ENCODE peak calls at places on chromosomes 1 and 21, in eight cellular contexts. V, H, M, J, R, O, I and U are unnamed samples.
A peak's percentile ranks its signal among the peaks of the same experiment; 100 is the strongest.

GRCh38 chr21:28699591-28700259 is 293.0 kb downstream of the LTN1 start:
- DNase-seq in I (no peak), J (no peak), M (no peak), H (no peak), R (no peak), O (no peak), V (no peak), U (no peak)

GRCh38 chr21:44773291-44773932 is 28.2 kb downstream of the UBE2G2 start:
- DNase-seq in I (no peak), R (no peak), M (peak; percentile 24), O (no peak), J (no peak), H (peak; percentile 51), V (no peak), U (no peak)

GRCh38 chr1:41954533-41954944 is 35.8 kb upstream of the HIVEP3 start:
- DNase-seq in M (peak; percentile 21), H (no peak), R (no peak), V (no peak), O (peak; percentile 80), I (no peak), J (peak; percentile 45), U (no peak)

GRCh38 chr1:247360991-247361721 is 29.5 kb upstream of the ZNF496 start:
- DNase-seq in H (no peak), J (no peak), O (no peak), V (no peak), R (peak; percentile 70), M (no peak), I (peak; percentile 31), U (peak; percentile 18)

GRCh38 chr1:156245451-156246232 is 2.2 kb downstream of the PAQR6 start:
- DNase-seq in I (peak; percentile 42), J (no peak), M (peak; percentile 55), V (no peak), H (peak; percentile 84), O (no peak), R (no peak), U (peak; percentile 32)

GRCh38 chr1:235442788-235443429 is 61.3 kb downstream of the B3GALNT2 start:
- DNase-seq in R (no peak), M (no peak), I (no peak), H (no peak), J (peak; percentile 48), O (peak; percentile 15), V (no peak), U (peak; percentile 76)

GRCh38 chr1:203185061-203185461 is 1.4 kb downstream of the CHI3L1 start:
- DNase-seq in I (no peak), V (no peak), O (no peak), H (no peak), M (no peak), R (no peak), J (no peak), U (no peak)

GRCh38 chr1:52904590-52905375 is 16.8 kb downstream of the ECHDC2 start:
- DNase-seq in R (no peak), I (no peak), J (peak; percentile 76), O (peak; percentile 10), H (no peak), V (no peak), M (peak; percentile 35), U (peak; percentile 24)

GRCh38 chr1:3774503-3775247 is 2.1 kb downstream of the SMIM1 start:
- DNase-seq in R (peak; percentile 56), J (peak; percentile 74), V (no peak), H (no peak), I (no peak), O (no peak), M (no peak), U (peak; percentile 90)

GRCh38 chr21:42262826-42263225 is 43.9 kb downstream of the ABCG1 start:
- DNase-seq in M (peak; percentile 89), O (no peak), H (no peak), J (peak; percentile 80), R (peak; percentile 34), V (peak; percentile 85), I (peak; percentile 79), U (no peak)

GRCh38 chr1:92091625-92092024 is 11.5 kb downstream of the BTBD8 start:
- DNase-seq in H (no peak), I (no peak), O (no peak), J (no peak), R (no peak), V (no peak), M (no peak), U (no peak)

GRCh38 chr1:67979532-67979931 is 70.9 kb downstream of the DIRAS3 start:
- DNase-seq in R (no peak), I (no peak), V (no peak), H (no peak), J (no peak), O (no peak), M (no peak), U (no peak)

GRCh38 chr1:3241673-3242407 is 172.8 kb downstream of the PRDM16 start:
- DNase-seq in I (no peak), V (no peak), O (no peak), M (no peak), H (no peak), J (no peak), R (no peak), U (no peak)

GRCh38 chr21:26811031-26811430 is 34.2 kb downstream of the ADAMTS1 start:
- DNase-seq in O (no peak), M (no peak), R (no peak), H (no peak), I (no peak), J (no peak), V (no peak), U (no peak)

GRCh38 chr1:220874201-220874655 is 5.0 kb upstream of the HLX start:
- DNase-seq in V (no peak), R (no peak), H (peak; percentile 78), I (peak; percentile 35), J (no peak), O (peak; percentile 16), M (peak; percentile 55), U (peak; percentile 66)

DNA sequence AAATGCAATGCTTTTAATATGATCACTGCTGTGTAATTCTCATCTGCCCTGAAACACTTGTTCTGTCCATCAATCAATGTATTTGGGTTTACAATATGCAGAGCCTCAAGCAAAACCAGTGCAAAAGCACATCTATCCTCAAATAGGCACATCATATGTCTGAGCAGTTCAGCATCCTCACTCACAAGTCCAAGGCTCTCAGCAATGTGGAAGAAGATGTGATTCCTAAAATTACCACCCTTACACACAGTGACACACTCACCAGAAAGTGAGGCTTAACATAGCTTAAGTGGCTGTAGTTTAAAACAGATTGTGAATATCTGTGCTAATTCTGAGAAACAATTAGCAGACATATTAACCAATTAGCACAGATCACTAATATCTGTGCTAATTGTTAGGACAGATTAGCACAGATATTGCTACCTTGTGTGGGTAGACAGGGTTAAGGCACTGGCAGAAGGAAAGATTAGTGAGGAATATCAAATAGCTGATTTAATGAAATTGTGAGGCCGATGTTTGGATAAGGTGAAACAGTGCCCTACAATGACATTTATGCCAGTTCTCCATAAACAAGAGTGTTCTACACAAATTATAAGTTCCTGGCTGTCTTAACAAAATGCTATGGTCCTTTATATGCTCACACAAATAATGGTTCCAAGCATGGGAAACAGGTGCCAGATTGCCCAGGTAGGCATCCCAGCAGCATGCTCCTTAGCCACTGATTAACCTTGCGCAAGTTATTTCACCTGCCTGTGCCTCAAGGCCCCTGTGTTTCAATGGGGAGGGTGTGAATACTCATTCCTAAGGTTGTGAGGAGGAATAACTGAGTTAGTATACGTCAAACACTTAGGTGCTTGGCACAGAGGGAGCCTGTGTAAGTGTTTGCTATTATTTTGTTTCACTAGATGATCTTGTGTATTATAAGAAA is 41.7 kb downstream of the MRPL39 start:
- DNase-seq in V (no peak), I (no peak), M (no peak), R (no peak), J (no peak), H (no peak), O (no peak), U (no peak)
- TF ChIP-seq POLR2A in V (no peak), I (no peak), M (no peak), R (no peak), J (no peak), H (no peak), O (no peak), U (no peak)

GRCh38 chr1:94324168-94324544 is 86.8 kb upstream of the ARHGAP29 start:
- DNase-seq in H (no peak), J (no peak), O (no peak), V (no peak), M (no peak), R (no peak), I (no peak), U (no peak)

GRCh38 chr1:94326329-94326728 is 88.9 kb upstream of the ARHGAP29 start:
- DNase-seq in O (no peak), M (no peak), R (no peak), J (no peak), I (no peak), H (no peak), V (no peak), U (no peak)

GRCh38 chr1:94323311-94324167 is 86.2 kb upstream of the ARHGAP29 start:
- DNase-seq in V (no peak), R (no peak), M (no peak), I (no peak), H (no peak), O (no peak), J (no peak), U (no peak)

GRCh38 chr1:94327001-94327685 is 89.8 kb upstream of the ARHGAP29 start:
- DNase-seq in R (no peak), O (peak; percentile 84), I (peak; percentile 68), M (peak; percentile 24), J (no peak), V (no peak), H (no peak), U (no peak)

GRCh38 chr1:94325379-94326302 is 88.3 kb upstream of the ARHGAP29 start:
- DNase-seq in O (peak; percentile 92), J (peak; percentile 33), R (no peak), M (no peak), I (no peak), H (no peak), V (no peak), U (no peak)
- TF ChIP-seq POLR2A in O (peak; percentile 38), J (no peak), R (no peak), M (no peak), I (no peak), H (no peak), V (no peak), U (no peak)

DNA sequence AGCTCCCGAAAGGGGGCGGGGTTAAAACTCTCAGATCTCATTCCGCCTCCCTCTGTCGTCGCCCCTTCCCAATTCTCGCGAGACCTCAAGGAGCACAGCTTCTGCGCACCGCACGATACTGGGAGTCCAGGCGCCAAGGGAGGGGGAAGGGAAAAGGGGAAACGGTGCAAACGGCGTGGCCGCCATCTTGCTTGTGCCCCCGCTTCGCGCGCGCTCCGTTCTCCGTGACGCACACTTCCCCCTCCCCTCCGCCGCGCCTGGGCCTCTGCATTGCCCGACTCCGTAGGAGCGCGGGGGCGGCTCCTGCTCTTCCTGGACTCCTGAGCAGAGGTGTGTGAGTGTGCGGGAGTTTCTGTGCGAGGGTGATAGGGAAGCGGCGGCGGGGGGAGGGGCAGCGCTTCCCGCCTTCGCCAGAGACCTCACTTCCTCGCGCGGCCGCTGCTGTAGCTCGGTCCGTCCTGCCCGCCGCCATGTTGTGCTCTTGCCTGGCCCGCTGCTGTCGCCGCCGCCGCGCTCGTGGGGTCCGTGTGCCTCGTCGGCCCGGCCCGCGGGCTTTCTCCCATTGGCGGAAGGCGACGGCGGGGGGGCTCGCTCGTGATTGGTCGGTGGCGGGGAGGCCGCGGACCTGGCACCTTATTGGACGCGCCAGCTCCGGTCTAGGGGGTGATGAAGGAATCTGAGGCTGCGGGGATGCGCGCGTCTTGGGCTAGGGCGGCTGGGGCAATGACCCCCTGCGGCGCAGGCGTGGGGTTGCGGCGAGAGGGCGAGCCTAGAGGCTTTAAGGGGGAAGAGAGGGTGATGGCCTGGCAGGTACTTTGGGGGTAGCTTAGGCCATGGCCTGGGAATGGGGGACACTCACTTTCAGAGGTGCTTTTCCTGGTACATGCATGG is at the start of gene NFYC:
- DNase-seq in H (peak; percentile 97), O (peak; percentile 98), V (peak; percentile 96), I (peak; percentile 95), M (peak; percentile 98), J (peak; percentile 91), R (peak; percentile 95), U (peak; percentile 99)
- TF ChIP-seq POLR2A in H (peak; percentile 88), O (peak; percentile 73), V (peak; percentile 76), I (peak; percentile 97), M (peak; percentile 95), J (peak; percentile 83), R (peak; percentile 97), U (peak; percentile 96)

GRCh38 chr1:160092366-160093068 is 5.9 kb downstream of the IGSF8 start:
- DNase-seq in H (peak; percentile 73), V (no peak), I (no peak), M (no peak), J (no peak), R (no peak), O (no peak), U (no peak)
- TF ChIP-seq POLR2A in H (no peak), V (no peak), I (no peak), M (no peak), J (no peak), R (no peak), O (no peak), U (no peak)